ENCODE peak calls at places on chromosomes 7 and 10, in four cellular contexts. Y is lower lobe of right lung, E is PC-9, Q is coronary artery. S is an unnamed sample.

GRCh38 chr10:132309466-132309865 is 1.7 kb upstream of the STK32C start:
- DNase-seq in Y (no peak), E (no peak), Q (peak; percentile 41), S (no peak)

GRCh38 chr10:22433875-22434274 is 88.6 kb downstream of the SPAG6 start:
- DNase-seq in Y (no peak), E (peak; percentile 92), Q (no peak), S (no peak)

GRCh38 chr10:4514445-4515108 is 311.4 kb upstream of the AKR1E2 start:
- DNase-seq in Y (peak; percentile 61), E (no peak), Q (peak; percentile 84), S (peak; percentile 69)

GRCh38 chr7:151773795-151774194 is 103.1 kb downstream of the PRKAG2 start:
- DNase-seq in Y (no peak), E (no peak), Q (no peak), S (no peak)

GRCh38 chr10:59107147-59107546 is 69.3 kb upstream of the PHYHIPL start:
- DNase-seq in Y (no peak), E (no peak), Q (no peak), S (no peak)

GRCh38 chr10:3366735-3367405 is 194.3 kb upstream of the PITRM1 start:
- DNase-seq in Y (no peak), E (no peak), Q (no peak), S (no peak)

GRCh38 chr10:112783653-112784426 is 166.2 kb upstream of the TCF7L2 start:
- DNase-seq in Y (no peak), E (no peak), Q (no peak), S (no peak)

GRCh38 chr7:19020711-19021110 is 96.7 kb downstream of the TWIST1 start:
- DNase-seq in Y (no peak), E (peak; percentile 28), Q (no peak), S (no peak)

GRCh38 chr7:142334236-142334635 is 76.4 kb upstream of the PRSS58 start:
- DNase-seq in Y (no peak), E (no peak), Q (no peak), S (no peak)

GRCh38 chr10:101135151-101136006 is 4.3 kb downstream of the TLX1 start:
- DNase-seq in Y (no peak), E (no peak), Q (no peak), S (no peak)

GRCh38 chr7:29565186-29565540 is 1.5 kb downstream of the PRR15 start:
- DNase-seq in Y (no peak), E (no peak), Q (no peak), S (no peak)

GRCh38 chr10:104098360-104098925 is 12.8 kb upstream of the COL17A1 start:
- DNase-seq in Y (no peak), E (no peak), Q (no peak), S (no peak)

GRCh38 chr7:133545613-133546012 is 292.7 kb downstream of the EXOC4 start:
- DNase-seq in Y (no peak), E (no peak), Q (no peak), S (no peak)

GRCh38 chr10:11525503-11525902 is 85.9 kb downstream of the USP6NL start:
- DNase-seq in Y (no peak), E (no peak), Q (peak; percentile 81), S (peak; percentile 85)

GRCh38 chr7:116834815-116835533 is 27.4 kb upstream of the CAPZA2 start:
- DNase-seq in Y (no peak), E (peak; percentile 49), Q (no peak), S (no peak)

GRCh38 chr10:3749597-3750351 is 35.2 kb downstream of the KLF6 start:
- DNase-seq in Y (no peak), E (no peak), Q (no peak), S (peak; percentile 48)

GRCh38 chr7:73829921-73830617 is 727 bp upstream of the CLDN4 start:
- DNase-seq in Y (no peak), E (peak; percentile 46), Q (no peak), S (no peak)

GRCh38 chr7:96088579-96088978 is 233.3 kb downstream of the SLC25A13 start:
- DNase-seq in Y (no peak), E (peak; percentile 88), Q (no peak), S (no peak)

GRCh38 chr10:132414402-132415016 is 17.5 kb downstream of the PWWP2B start:
- DNase-seq in Y (no peak), E (no peak), Q (no peak), S (no peak)

GRCh38 chr7:39624935-39625694 is 1.7 kb downstream of the RALA start:
- DNase-seq in Y (no peak), E (no peak), Q (no peak), S (no peak)

GRCh38 chr7:49187543-49188268 is 263.4 kb downstream of the CDC14C start:
- DNase-seq in Y (no peak), E (no peak), Q (no peak), S (no peak)

GRCh38 chr7:116357776-116358670 is 141.5 kb upstream of the CAV2 start:
- DNase-seq in Y (no peak), E (no peak), Q (no peak), S (no peak)

GRCh38 chr7:151677581-151678226 is 158.0 kb upstream of the RHEB start:
- DNase-seq in Y (no peak), E (peak; percentile 22), Q (no peak), S (no peak)

GRCh38 chr7:251446-252175 is 38.4 kb upstream of the FOXL3 start:
- DNase-seq in Y (no peak), E (no peak), Q (no peak), S (no peak)

GRCh38 chr10:49605177-49605938 is 4.8 kb upstream of the SLC18A3 start:
- DNase-seq in Y (no peak), E (no peak), Q (peak; percentile 31), S (peak; percentile 29)

GRCh38 chr7:24981544-24981951 is 1.6 kb upstream of the OSBPL3 start:
- DNase-seq in Y (peak; percentile 74), E (peak; percentile 68), Q (peak; percentile 76), S (peak; percentile 35)
- H3K27ac ChIP-seq in Y (peak overlapping the region; percentile 90), E (peak overlapping the region; percentile 77), Q (peak overlapping the region; percentile 29), S (peak overlapping the region; percentile 83)

GRCh38 chr10:79147796-79148451 is 79.2 kb downstream of the ZMIZ1 start:
- DNase-seq in Y (no peak), E (no peak), Q (no peak), S (no peak)

GRCh38 chr10:79149662-79150443 is 81.1 kb downstream of the ZMIZ1 start:
- DNase-seq in Y (peak; percentile 95), E (peak; percentile 92), Q (no peak), S (peak; percentile 96)

GRCh38 chr10:79150444-79150754 is 81.6 kb downstream of the ZMIZ1 start:
- DNase-seq in Y (no peak), E (no peak), Q (no peak), S (no peak)

GRCh38 chr10:79148452-79149344 is 79.9 kb downstream of the ZMIZ1 start:
- DNase-seq in Y (peak; percentile 82), E (peak; percentile 88), Q (no peak), S (peak; percentile 89)

DNA sequence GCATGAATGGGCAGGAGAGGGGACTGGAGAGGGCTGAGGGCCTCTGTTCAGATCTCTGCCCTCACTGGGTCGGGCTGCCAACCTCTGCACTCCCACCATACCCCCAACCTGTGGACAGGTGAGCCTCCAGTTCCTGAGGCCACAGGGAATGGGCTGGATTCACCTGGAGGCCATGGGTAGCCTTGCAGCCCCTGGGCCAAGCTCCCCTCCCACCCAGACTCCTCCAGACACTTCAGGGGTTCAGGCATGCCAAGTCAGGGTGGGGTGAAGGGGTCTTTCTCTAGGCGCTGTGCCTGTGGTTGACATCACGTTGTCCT is 80.5 kb downstream of the ZMIZ1 start:
- DNase-seq in Y (no peak), E (no peak), Q (no peak), S (no peak)
- H3K4me3 ChIP-seq in Y (peak overlapping the region; percentile 12), E (peak overlapping the region; percentile 29), Q (no peak overlapping the region), S (peak overlapping the region; percentile 28)

GRCh38 chr7:6271091-6271658 is 1.2 kb downstream of the CYTH3 start:
- DNase-seq in Y (peak; percentile 68), E (no peak), Q (peak; percentile 85), S (peak; percentile 78)
- TF ChIP-seq CTCF in Y (peak; percentile 50), E (no peak), Q (peak; percentile 49), S (peak; percentile 55)

GRCh38 chr7:122989577-122989976 is 5.9 kb downstream of the TAS2R16 start:
- DNase-seq in Y (no peak), E (no peak), Q (no peak), S (no peak)
- H3K27ac ChIP-seq in Y (no peak overlapping the region), E (no peak overlapping the region), Q (no peak overlapping the region), S (no peak overlapping the region)

GRCh38 chr7:88758355-88759215 is 915 bp upstream of the ZNF804B start:
- DNase-seq in Y (no peak), E (no peak), Q (no peak), S (no peak)
- H3K4me3 ChIP-seq in Y (peak overlapping the region; percentile 29), E (no peak overlapping the region), Q (peak overlapping the region; percentile 70), S (peak overlapping the region; percentile 37)

DNA sequence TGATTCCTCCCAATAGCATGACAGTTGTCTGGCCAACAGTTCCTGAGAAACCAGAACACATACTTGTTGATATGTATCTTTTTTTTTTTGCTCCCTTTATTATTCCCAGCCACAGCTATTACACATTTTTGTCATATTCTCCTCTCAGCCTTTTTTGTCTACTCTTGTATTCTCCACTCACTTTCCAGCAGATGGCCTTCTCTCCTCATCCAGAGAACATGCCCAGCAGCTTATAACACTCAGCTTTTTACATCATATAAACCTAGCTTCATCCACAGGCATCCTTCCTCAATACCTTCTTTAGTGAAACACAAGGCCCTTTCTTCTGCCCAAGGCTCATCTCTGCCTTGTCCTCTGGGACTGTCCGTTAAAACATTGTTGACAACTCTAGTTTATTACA is 101.7 kb downstream of the ORC5 start:
- DNase-seq in Y (no peak), E (no peak), Q (no peak), S (no peak)
- TF ChIP-seq CTCF in Y (no peak), E (no peak), Q (no peak), S (peak; percentile 43)

GRCh38 chr7:99030951-99031350 is 113.0 kb downstream of the SMURF1 start:
- DNase-seq in Y (no peak), E (no peak), Q (peak; percentile 86), S (no peak)

GRCh38 chr7:99031496-99031895 is 112.4 kb downstream of the SMURF1 start:
- DNase-seq in Y (no peak), E (no peak), Q (no peak), S (no peak)

GRCh38 chr7:99033765-99034164 is 110.1 kb downstream of the SMURF1 start:
- DNase-seq in Y (no peak), E (no peak), Q (peak; percentile 69), S (no peak)

GRCh38 chr7:99034932-99035722 is 108.8 kb downstream of the SMURF1 start:
- DNase-seq in Y (no peak), E (no peak), Q (no peak), S (no peak)

DNA sequence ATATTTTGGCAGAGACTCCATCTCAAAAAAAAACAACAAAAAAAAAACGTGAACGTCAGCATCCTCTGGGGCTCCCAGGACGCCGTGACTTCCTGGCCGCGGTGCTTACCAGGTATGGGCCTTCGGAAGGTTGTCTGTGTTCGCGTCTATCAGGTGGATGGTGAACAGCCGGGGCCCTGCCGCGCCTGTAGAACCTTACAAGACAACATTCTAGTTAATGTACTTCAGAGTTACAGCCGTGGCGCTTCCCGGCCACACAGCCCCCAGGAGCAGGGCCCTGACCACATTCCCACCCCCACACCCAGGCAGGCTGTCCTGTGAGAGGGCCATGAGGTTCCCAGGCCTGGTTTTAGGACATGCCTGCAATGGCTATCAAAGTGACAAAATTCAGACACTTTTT is 111.0 kb downstream of the SMURF1 start:
- DNase-seq in Y (no peak), E (no peak), Q (no peak), S (no peak)
- H3K27ac ChIP-seq in Y (no peak overlapping the region), E (no peak overlapping the region), Q (peak overlapping the region; percentile 55), S (no peak overlapping the region)